ENCODE peak calls at places on chromosome 5, in seven cellular contexts. K is HFFc6, O is Peyer's patch, Y is GM23338, N is NB4, J is bronchial epithelial cell, Z is AG10803. I is an unnamed sample.

GRCh38 chr5:59759600-59760357 is 133.7 kb downstream of the PDE4D start:
- DNase-seq in N (no peak), K (no peak), Y (peak; percentile 41), Z (no peak), O (no peak), J (peak; percentile 90), I (no peak)

GRCh38 chr5:111691914-111692313 is 65.1 kb downstream of the NREP start:
- DNase-seq in Z (no peak), O (no peak), K (no peak), J (no peak), Y (no peak), N (no peak), I (no peak)

GRCh38 chr5:199821-200645 is 8.7 kb downstream of the LRRC14B start:
- DNase-seq in N (no peak), Z (no peak), J (no peak), O (no peak), K (no peak), Y (no peak), I (no peak)

GRCh38 chr5:150186796-150187356 is 3.0 kb upstream of the SLC6A7 start:
- DNase-seq in O (no peak), K (no peak), Y (no peak), N (no peak), J (no peak), Z (no peak), I (no peak)

GRCh38 chr5:7372399-7372798 is 23.5 kb upstream of the ADCY2 start:
- DNase-seq in J (no peak), O (no peak), N (no peak), Z (no peak), K (no peak), Y (no peak), I (peak; percentile 49)

GRCh38 chr5:16886366-16886736 is 49.7 kb downstream of the MYO10 start:
- DNase-seq in N (no peak), O (no peak), Y (no peak), K (peak; percentile 60), J (no peak), Z (peak; percentile 94), I (no peak)

GRCh38 chr5:61603211-61603908 is 271.3 kb downstream of the ZSWIM6 start:
- DNase-seq in N (no peak), K (no peak), O (no peak), Z (peak; percentile 40), Y (peak; percentile 22), J (no peak), I (no peak)

GRCh38 chr5:10585120-10585915 is 21.4 kb downstream of the ANKRD33B start:
- DNase-seq in O (peak; percentile 15), K (no peak), Z (no peak), N (no peak), Y (no peak), J (no peak), I (no peak)

GRCh38 chr5:93322970-93323369 is 258.0 kb downstream of the NR2F1-AS1 start:
- DNase-seq in Z (no peak), J (no peak), N (no peak), K (no peak), Y (no peak), O (no peak), I (no peak)

GRCh38 chr5:1112596-1113331 is 901 bp upstream of the SLC12A7 start:
- DNase-seq in K (no peak), Y (no peak), Z (no peak), N (peak; percentile 46), O (no peak), J (peak; percentile 77), I (no peak)

GRCh38 chr5:116525680-116526079 is 48.9 kb downstream of the SEMA6A start:
- DNase-seq in O (no peak), N (no peak), K (no peak), Y (no peak), Z (no peak), J (no peak), I (no peak)

GRCh38 chr5:1779021-1779680 is 20.5 kb downstream of the MRPL36 start:
- DNase-seq in Z (no peak), N (no peak), J (no peak), O (no peak), Y (no peak), K (no peak), I (no peak)

GRCh38 chr5:66442951-66443445 is 153.2 kb upstream of the MAST4 start:
- DNase-seq in N (no peak), J (no peak), Z (no peak), K (no peak), O (no peak), Y (no peak), I (no peak)

GRCh38 chr5:68839019-68839552 is 254.7 kb upstream of the SLC30A5 start:
- DNase-seq in J (peak; percentile 48), K (no peak), Y (no peak), N (no peak), O (no peak), Z (peak; percentile 95), I (no peak)

GRCh38 chr5:34930527-34930844 is 1.1 kb downstream of the DNAJC21 start:
- DNase-seq in J (no peak), N (no peak), Y (no peak), K (peak; percentile 63), O (no peak), Z (peak; percentile 38), I (no peak)

GRCh38 chr5:10601246-10602030 is 37.6 kb downstream of the ANKRD33B start:
- DNase-seq in K (peak; percentile 92), Z (peak; percentile 83), N (no peak), J (peak; percentile 96), Y (no peak), O (peak; percentile 45), I (peak; percentile 53)

GRCh38 chr5:95966005-95966404 is 4.4 kb upstream of the ELL2 start:
- DNase-seq in N (no peak), Y (no peak), O (no peak), J (no peak), Z (no peak), K (no peak), I (no peak)

GRCh38 chr5:54909911-54910870 is 75.2 kb downstream of the ESM1 start:
- DNase-seq in Y (no peak), K (peak; percentile 76), N (no peak), J (no peak), O (no peak), Z (peak; percentile 25), I (no peak)

GRCh38 chr5:172903790-172904189 is 55.4 kb upstream of the RPL26L1 start:
- DNase-seq in Z (peak; percentile 94), Y (no peak), J (peak; percentile 95), N (no peak), O (no peak), K (peak; percentile 95), I (no peak)

GRCh38 chr5:73799401-73799972 is 173.5 kb downstream of the ARHGEF28 start:
- DNase-seq in Y (no peak), Z (no peak), O (no peak), N (no peak), J (peak; percentile 42), K (no peak), I (no peak)

GRCh38 chr5:12354686-12355085 is 450.4 kb upstream of the CTNND2 start:
- DNase-seq in K (no peak), Y (peak; percentile 9), O (no peak), N (peak; percentile 11), J (no peak), Z (no peak), I (no peak)

GRCh38 chr5:120463991-120464626 is at the start of gene PRR16:
- DNase-seq in K (peak; percentile 55), Y (peak; percentile 82), N (peak; percentile 30), Z (peak; percentile 71), J (peak; percentile 13), O (peak; percentile 24), I (peak; percentile 43)

GRCh38 chr5:136590581-136590980 is 225.2 kb upstream of the TRPC7 start:
- DNase-seq in N (no peak), Z (no peak), O (no peak), Y (no peak), J (peak; percentile 71), K (no peak), I (no peak)

GRCh38 chr5:136600306-136600705 is 235.0 kb upstream of the TRPC7 start:
- DNase-seq in K (no peak), O (no peak), N (no peak), Y (no peak), Z (no peak), J (no peak), I (no peak)

GRCh38 chr5:136598901-136599300 is 233.6 kb upstream of the TRPC7 start:
- DNase-seq in O (no peak), Y (no peak), Z (no peak), N (no peak), K (no peak), J (peak; percentile 66), I (no peak)

DNA sequence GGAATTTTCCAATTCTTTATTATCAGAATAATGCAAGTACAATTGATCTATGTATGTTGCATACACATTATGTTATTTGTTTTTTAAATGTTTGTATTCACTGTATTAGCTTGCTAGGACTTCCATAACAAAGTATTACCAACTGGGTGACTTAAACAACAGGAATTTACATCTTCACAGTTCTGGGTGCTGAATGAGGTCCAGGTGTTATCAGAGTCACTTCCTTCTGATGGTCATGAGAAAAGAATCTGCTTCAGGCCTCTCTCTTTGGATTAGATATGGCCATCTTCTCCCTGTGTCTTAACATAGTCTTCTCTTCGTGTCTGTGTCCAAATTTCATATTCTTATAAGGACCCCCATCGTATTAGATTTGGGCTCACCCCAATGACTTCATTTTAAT is 229.1 kb upstream of the TRPC7 start:
- DNase-seq in J (peak; percentile 80), O (no peak), Z (no peak), N (no peak), Y (no peak), K (no peak), I (no peak)
- TF ChIP-seq CTCF in J (no peak), O (no peak), Z (no peak), N (no peak), Y (no peak), K (no peak), I (no peak)

DNA sequence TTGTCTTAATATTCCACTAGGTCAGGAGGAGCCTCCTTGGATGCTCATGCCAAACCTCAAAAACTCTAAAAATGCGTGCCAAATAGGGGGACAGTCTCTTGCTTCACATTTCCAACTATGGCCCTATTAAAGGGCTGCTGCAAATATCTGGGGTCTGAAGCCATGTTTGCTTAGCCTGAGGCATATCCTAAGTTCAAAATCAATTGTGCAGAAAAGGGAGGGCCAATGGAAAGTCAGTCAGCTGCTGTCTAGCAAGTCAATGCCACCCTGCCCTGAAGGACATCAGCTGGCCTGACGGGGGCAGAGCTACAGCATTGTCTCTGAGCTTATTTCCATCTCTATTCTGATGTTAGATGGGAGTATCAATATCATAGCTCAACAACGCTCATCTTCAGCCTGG is 93.6 kb downstream of the SH3TC2 start:
- DNase-seq in O (no peak), Z (peak; percentile 50), K (peak; percentile 49), N (no peak), J (no peak), Y (no peak), I (no peak)
- TF ChIP-seq CTCF in O (no peak), Z (no peak), K (peak; percentile 36), N (no peak), J (peak; percentile 6), Y (peak; percentile 10), I (no peak)

DNA sequence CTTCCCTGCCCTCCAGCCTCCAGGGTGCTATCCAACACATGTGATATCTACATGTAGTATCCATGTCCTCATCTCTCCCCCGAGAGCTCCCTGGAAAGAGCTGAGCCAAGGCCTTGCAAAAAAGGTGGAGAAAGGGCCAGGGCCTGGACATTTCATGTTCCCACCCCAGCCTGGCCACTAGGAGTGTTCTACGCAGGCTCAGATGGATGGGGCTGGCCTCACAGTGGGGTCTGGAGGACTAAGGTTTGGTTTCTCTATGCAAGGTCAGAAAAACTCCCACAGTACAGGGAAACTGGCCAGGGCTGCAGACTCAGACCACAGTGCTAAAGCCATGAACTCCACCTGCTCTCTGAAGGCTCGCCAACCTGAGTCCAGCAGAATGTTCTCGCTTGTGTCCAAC is 1.5 kb upstream of the CSF2 start:
- DNase-seq in K (no peak), N (no peak), Y (no peak), O (no peak), J (no peak), Z (no peak), I (no peak)
- TF ChIP-seq CTCF in K (no peak), N (no peak), Y (no peak), O (no peak), J (no peak), Z (no peak), I (no peak)

GRCh38 chr5:32159328-32160072 is 14.6 kb downstream of the GOLPH3 start:
- DNase-seq in K (no peak), N (no peak), J (no peak), O (no peak), Z (no peak), Y (no peak), I (no peak)
- TF ChIP-seq CTCF in K (no peak), N (no peak), J (no peak), O (no peak), Z (no peak), Y (no peak), I (no peak)